ENCODE peak calls at places on chromosomes 13 and 19, in seven cellular contexts. One of them, this sample, is unnamed.

GRCh38 chr13:110154370-110155031 is 152.5 kb downstream of the COL4A1 start:
- DNase-seq in GM12865: no peak
- DNase-seq in tibial artery: no peak
- DNase-seq in K562: no peak
- DNase-seq in OCI-LY7: no peak
- DNase-seq in stomach: no peak
- DNase-seq in endodermal cell: peak
- DNase-seq in this sample: no peak

GRCh38 chr19:38869160-38869835 is 8.8 kb downstream of the RINL start:
- DNase-seq in GM12865: no peak
- DNase-seq in tibial artery: no peak
- DNase-seq in K562: no peak
- DNase-seq in OCI-LY7: peak
- DNase-seq in stomach: no peak
- DNase-seq in endodermal cell: no peak
- DNase-seq in this sample: no peak

GRCh38 chr19:55809381-55810058 is 22.3 kb downstream of the NLRP11 start:
- DNase-seq in GM12865: peak
- DNase-seq in tibial artery: no peak
- DNase-seq in K562: peak
- DNase-seq in OCI-LY7: peak
- DNase-seq in stomach: peak
- DNase-seq in endodermal cell: peak
- DNase-seq in this sample: no peak

GRCh38 chr13:41900918-41901317 is 60.0 kb downstream of the VWA8 start:
- DNase-seq in GM12865: no peak
- DNase-seq in tibial artery: no peak
- DNase-seq in K562: no peak
- DNase-seq in OCI-LY7: no peak
- DNase-seq in stomach: no peak
- DNase-seq in endodermal cell: no peak
- DNase-seq in this sample: no peak

GRCh38 chr19:4099054-4099764 is 24.7 kb downstream of the MAP2K2 start:
- DNase-seq in GM12865: no peak
- DNase-seq in tibial artery: no peak
- DNase-seq in K562: no peak
- DNase-seq in OCI-LY7: no peak
- DNase-seq in stomach: no peak
- DNase-seq in endodermal cell: no peak
- DNase-seq in this sample: no peak

GRCh38 chr13:19161308-19161707 is 20.3 kb downstream of the TUBA3C start:
- DNase-seq in GM12865: no peak
- DNase-seq in tibial artery: no peak
- DNase-seq in K562: no peak
- DNase-seq in OCI-LY7: no peak
- DNase-seq in stomach: no peak
- DNase-seq in endodermal cell: no peak
- DNase-seq in this sample: no peak

GRCh38 chr13:34942732-34943674 is 933 bp downstream of the NBEA start:
- DNase-seq in GM12865: peak
- DNase-seq in tibial artery: peak
- DNase-seq in K562: no peak
- DNase-seq in OCI-LY7: peak
- DNase-seq in stomach: peak
- DNase-seq in endodermal cell: peak
- DNase-seq in this sample: no peak

GRCh38 chr13:51456510-51456909 is 3.7 kb upstream of the INTS6 start:
- DNase-seq in GM12865: no peak
- DNase-seq in tibial artery: no peak
- DNase-seq in K562: no peak
- DNase-seq in OCI-LY7: no peak
- DNase-seq in stomach: no peak
- DNase-seq in endodermal cell: no peak
- DNase-seq in this sample: no peak

GRCh38 chr19:4878491-4878968 is 11.1 kb upstream of the PLIN3 start:
- DNase-seq in GM12865: no peak
- DNase-seq in tibial artery: no peak
- DNase-seq in K562: no peak
- DNase-seq in OCI-LY7: peak
- DNase-seq in stomach: no peak
- DNase-seq in endodermal cell: no peak
- DNase-seq in this sample: no peak

GRCh38 chr19:49664171-49665070 is 1.2 kb downstream of the IRF3 start:
- DNase-seq in GM12865: peak
- DNase-seq in tibial artery: peak
- DNase-seq in K562: peak
- DNase-seq in OCI-LY7: peak
- DNase-seq in stomach: peak
- DNase-seq in endodermal cell: peak
- DNase-seq in this sample: no peak

GRCh38 chr19:872266-872951 is 12.9 kb downstream of the CFD start:
- DNase-seq in GM12865: peak
- DNase-seq in tibial artery: no peak
- DNase-seq in K562: peak
- DNase-seq in OCI-LY7: peak
- DNase-seq in stomach: peak
- DNase-seq in endodermal cell: peak
- DNase-seq in this sample: no peak

GRCh38 chr13:41842029-41842428 is 118.9 kb downstream of the VWA8 start:
- DNase-seq in GM12865: no peak
- DNase-seq in tibial artery: no peak
- DNase-seq in K562: no peak
- DNase-seq in OCI-LY7: no peak
- DNase-seq in stomach: no peak
- DNase-seq in endodermal cell: no peak
- DNase-seq in this sample: peak

GRCh38 chr19:13060964-13061927 is 41.4 kb downstream of the LYL1 start:
- DNase-seq in GM12865: peak
- DNase-seq in tibial artery: peak
- DNase-seq in K562: peak
- DNase-seq in OCI-LY7: peak
- DNase-seq in stomach: peak
- DNase-seq in endodermal cell: peak
- DNase-seq in this sample: peak

GRCh38 chr19:12555456-12555930 is 4.2 kb upstream of the ZNF564 start:
- DNase-seq in GM12865: no peak
- DNase-seq in tibial artery: no peak
- DNase-seq in K562: no peak
- DNase-seq in OCI-LY7: no peak
- DNase-seq in stomach: no peak
- DNase-seq in endodermal cell: peak
- DNase-seq in this sample: no peak

GRCh38 chr19:4386038-4386782 is 14.1 kb downstream of the SH3GL1 start:
- DNase-seq in GM12865: no peak
- DNase-seq in tibial artery: no peak
- DNase-seq in K562: no peak
- DNase-seq in OCI-LY7: no peak
- DNase-seq in stomach: no peak
- DNase-seq in endodermal cell: no peak
- DNase-seq in this sample: no peak

GRCh38 chr19:46661020-46661731 is at the start of gene DACT3:
- DNase-seq in GM12865: peak
- DNase-seq in tibial artery: peak
- DNase-seq in K562: peak
- DNase-seq in OCI-LY7: peak
- DNase-seq in stomach: peak
- DNase-seq in endodermal cell: peak
- DNase-seq in this sample: peak

GRCh38 chr13:111461445-111462149 is 141.2 kb downstream of the TEX29 start:
- DNase-seq in GM12865: no peak
- DNase-seq in tibial artery: no peak
- DNase-seq in K562: no peak
- DNase-seq in OCI-LY7: no peak
- DNase-seq in stomach: no peak
- DNase-seq in endodermal cell: peak
- DNase-seq in this sample: no peak

GRCh38 chr19:35509018-35509652 is 4.3 kb downstream of the DMKN start:
- DNase-seq in GM12865: peak
- DNase-seq in tibial artery: no peak
- DNase-seq in K562: peak
- DNase-seq in OCI-LY7: no peak
- DNase-seq in stomach: peak
- DNase-seq in endodermal cell: peak
- DNase-seq in this sample: no peak

GRCh38 chr13:85772379-85772778 is 26.8 kb downstream of the SLITRK6 start:
- DNase-seq in GM12865: no peak
- DNase-seq in tibial artery: no peak
- DNase-seq in K562: no peak
- DNase-seq in OCI-LY7: peak
- DNase-seq in stomach: no peak
- DNase-seq in endodermal cell: no peak
- DNase-seq in this sample: no peak

GRCh38 chr19:8240274-8241229 is 31.4 kb downstream of the CERS4 start:
- DNase-seq in GM12865: peak
- DNase-seq in tibial artery: peak
- DNase-seq in K562: peak
- DNase-seq in OCI-LY7: peak
- DNase-seq in stomach: peak
- DNase-seq in endodermal cell: peak
- DNase-seq in this sample: peak

GRCh38 chr19:15332311-15332996 is at the start of gene BRD4:
- DNase-seq in GM12865: peak
- DNase-seq in tibial artery: peak
- DNase-seq in K562: peak
- DNase-seq in OCI-LY7: peak
- DNase-seq in stomach: peak
- DNase-seq in endodermal cell: peak
- DNase-seq in this sample: no peak

GRCh38 chr19:33520844-33521479 is 629 bp downstream of the PEPD start:
- DNase-seq in GM12865: no peak
- DNase-seq in tibial artery: no peak
- DNase-seq in K562: no peak
- DNase-seq in OCI-LY7: no peak
- DNase-seq in stomach: no peak
- DNase-seq in endodermal cell: no peak
- DNase-seq in this sample: no peak
- TF ChIP-seq CTCF in GM12865: no peak
- TF ChIP-seq CTCF in tibial artery: no peak
- TF ChIP-seq CTCF in K562: no peak
- TF ChIP-seq CTCF in OCI-LY7: no peak
- TF ChIP-seq CTCF in stomach: no peak
- TF ChIP-seq CTCF in endodermal cell: no peak
- TF ChIP-seq CTCF in this sample: no peak

DNA sequence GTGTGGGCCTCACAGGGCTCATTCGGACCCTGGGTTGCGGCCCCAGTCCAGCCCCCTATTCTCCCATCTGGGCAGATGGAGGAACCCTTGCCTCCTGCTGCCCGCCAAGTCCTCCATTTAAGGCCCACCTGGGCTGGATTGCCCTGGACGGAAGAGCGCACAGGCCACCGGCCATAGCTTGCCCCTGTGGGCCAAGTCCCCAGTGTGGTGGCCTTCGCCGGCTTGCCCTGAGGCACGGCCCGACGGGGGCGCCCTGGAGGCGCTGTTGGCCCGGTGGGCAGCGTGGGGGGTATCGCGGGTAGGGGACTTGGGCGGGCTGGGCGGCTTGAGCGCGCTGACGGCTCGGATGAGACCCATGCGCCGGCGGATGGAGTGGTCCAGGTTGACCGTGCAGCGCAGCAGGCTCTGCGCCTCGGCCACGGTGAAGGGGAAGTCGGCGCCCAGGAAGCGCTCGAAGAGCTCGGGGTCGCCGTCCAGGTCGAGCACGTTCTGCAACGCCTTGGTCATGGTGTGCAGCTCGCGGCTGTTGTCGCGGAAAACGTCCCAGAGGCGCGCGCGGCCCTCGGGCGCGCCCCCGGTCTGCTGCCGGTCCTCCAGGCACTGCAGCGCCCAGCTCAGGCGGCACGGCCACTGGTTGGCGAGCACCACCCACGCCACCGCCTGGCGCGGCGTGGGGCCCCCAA is 8.8 kb downstream of the NKPD1 start:
- DNase-seq in GM12865: no peak
- DNase-seq in tibial artery: no peak
- DNase-seq in K562: no peak
- DNase-seq in OCI-LY7: no peak
- DNase-seq in stomach: no peak
- DNase-seq in endodermal cell: peak
- DNase-seq in this sample: no peak
- H3K4me3 ChIP-seq in GM12865: no peak
- H3K4me3 ChIP-seq in tibial artery: no peak
- H3K4me3 ChIP-seq in K562: no peak
- H3K4me3 ChIP-seq in OCI-LY7: no peak
- H3K4me3 ChIP-seq in stomach: peak
- H3K4me3 ChIP-seq in endodermal cell: no peak
- H3K4me3 ChIP-seq in this sample: peak

DNA sequence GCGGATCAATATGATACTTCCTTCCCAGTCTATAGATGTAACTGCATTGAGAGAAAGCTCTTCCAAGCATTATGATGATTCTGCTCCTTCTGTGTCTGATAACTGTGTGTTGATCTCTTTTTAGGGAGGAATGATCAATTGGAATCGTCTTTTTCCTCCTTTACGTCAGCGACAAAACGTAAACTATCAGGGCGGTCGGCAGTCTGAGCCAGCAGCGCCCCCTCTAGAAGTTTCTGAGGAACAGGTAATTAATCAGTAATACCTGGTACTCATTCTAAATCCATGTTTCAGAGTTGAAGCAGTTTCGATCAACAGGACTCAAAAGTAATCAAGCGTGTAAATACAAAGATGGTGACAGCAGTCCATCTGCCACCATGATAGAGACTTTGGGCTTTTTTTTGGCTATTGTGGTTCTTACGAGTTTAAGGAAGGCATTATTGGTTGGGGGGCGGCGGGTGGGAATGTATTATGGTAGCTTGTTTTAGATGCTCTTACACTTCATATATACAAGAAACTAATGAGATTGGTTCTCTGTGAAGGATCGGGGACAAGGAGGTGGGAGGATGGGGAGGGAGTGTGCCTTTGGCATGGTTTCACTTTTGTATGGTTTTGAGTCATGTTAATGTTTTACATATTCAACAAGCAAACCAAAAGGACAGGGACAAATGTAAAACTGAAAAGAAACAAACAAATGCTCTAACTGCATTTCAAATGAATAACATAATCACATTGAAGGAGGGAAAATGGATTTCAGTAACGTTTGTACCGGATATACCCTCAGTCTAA is 60.7 kb upstream of the GPR183 start:
- DNase-seq in GM12865: no peak
- DNase-seq in tibial artery: no peak
- DNase-seq in K562: no peak
- DNase-seq in OCI-LY7: no peak
- DNase-seq in stomach: no peak
- DNase-seq in endodermal cell: peak
- DNase-seq in this sample: no peak
- TF ChIP-seq CTCF in GM12865: no peak
- TF ChIP-seq CTCF in tibial artery: no peak
- TF ChIP-seq CTCF in K562: peak
- TF ChIP-seq CTCF in OCI-LY7: no peak
- TF ChIP-seq CTCF in stomach: no peak
- TF ChIP-seq CTCF in endodermal cell: peak
- TF ChIP-seq CTCF in this sample: no peak

DNA sequence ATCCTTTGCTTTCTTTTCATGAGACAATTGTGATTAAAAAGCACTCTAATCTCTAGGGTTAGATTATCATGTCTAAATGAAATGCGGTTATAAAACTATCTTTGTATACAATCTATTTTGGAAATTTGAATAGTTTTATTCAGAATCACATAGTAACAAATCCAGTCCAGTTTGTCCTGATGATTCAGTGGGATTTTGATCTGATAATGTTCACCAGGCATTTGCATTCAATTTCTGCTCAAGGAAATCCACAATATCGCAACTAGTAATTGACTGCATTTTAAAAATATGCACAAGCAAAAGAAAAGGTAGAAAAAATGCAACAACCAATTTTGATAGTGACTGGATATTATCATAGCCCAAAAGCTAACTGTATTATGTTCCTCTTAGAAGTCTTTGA is 63.8 kb downstream of the ITGBL1 start:
- DNase-seq in GM12865: no peak
- DNase-seq in tibial artery: no peak
- DNase-seq in K562: no peak
- DNase-seq in OCI-LY7: no peak
- DNase-seq in stomach: no peak
- DNase-seq in endodermal cell: no peak
- DNase-seq in this sample: no peak
- H3K4me3 ChIP-seq in GM12865: no peak
- H3K4me3 ChIP-seq in tibial artery: no peak
- H3K4me3 ChIP-seq in K562: no peak
- H3K4me3 ChIP-seq in OCI-LY7: no peak
- H3K4me3 ChIP-seq in stomach: no peak
- H3K4me3 ChIP-seq in endodermal cell: no peak
- H3K4me3 ChIP-seq in this sample: no peak

This sample was measured in astrocyte of the cerebellum.